ENCODE peak calls at places on chromosomes 4 and X, in six cellular contexts. A is cardiac muscle cell; D is neural progenitor cell; L is brain microvascular endothelial cell; I is dorsolateral prefrontal cortex; U is CD4-positive, alpha-beta T cell. B is an unnamed sample.

GRCh38 chrX:148658115-148658725 is 157.8 kb downstream of the AFF2 start:
- DNase-seq in A (peak; percentile 19), D (no peak), L (no peak), I (no peak), U (no peak), B (no peak)

GRCh38 chr4:147110473-147110872 is 164.8 kb upstream of the TTC29 start:
- DNase-seq in A (no peak), D (no peak), L (no peak), I (no peak), U (no peak), B (no peak)

GRCh38 chr4:75698162-75698962 is 25.2 kb upstream of the G3BP2 start:
- DNase-seq in A (no peak), D (no peak), L (no peak), I (no peak), U (no peak), B (no peak)

GRCh38 chr4:159946983-159947645 is 844.2 kb downstream of the RAPGEF2 start:
- DNase-seq in A (peak; percentile 68), D (peak; percentile 75), L (peak; percentile 50), I (no peak), U (no peak), B (no peak)

GRCh38 chr4:81032174-81032551 is 1.7 kb downstream of the BMP3 start:
- DNase-seq in A (no peak), D (peak; percentile 24), L (no peak), I (no peak), U (no peak), B (no peak)

GRCh38 chr4:82357640-82358039 is 16.2 kb downstream of the HNRNPD start:
- DNase-seq in A (no peak), D (no peak), L (no peak), I (no peak), U (no peak), B (no peak)

GRCh38 chr4:116101321-116101720 is 984.1 kb downstream of the TRAM1L1 start:
- DNase-seq in A (no peak), D (no peak), L (no peak), I (no peak), U (no peak), B (no peak)

GRCh38 chrX:46380148-46380752 is 165.0 kb downstream of the ZNF674 start:
- DNase-seq in A (no peak), D (no peak), L (no peak), I (no peak), U (no peak), B (no peak)

GRCh38 chr4:153249199-153250154 is 45.2 kb downstream of the TRIM2 start:
- DNase-seq in A (peak; percentile 80), D (peak; percentile 96), L (peak; percentile 47), I (peak; percentile 44), U (peak; percentile 84), B (no peak)

GRCh38 chr4:176273741-176274140 is 4.7 kb upstream of the ASB5 start:
- DNase-seq in A (no peak), D (no peak), L (no peak), I (no peak), U (no peak), B (no peak)

GRCh38 chrX:150899191-150899757 is 806 bp upstream of the CD99L2 start:
- DNase-seq in A (peak; percentile 19), D (peak; percentile 65), L (no peak), I (peak; percentile 37), U (peak; percentile 17), B (no peak)

GRCh38 chr4:183838987-183839712 is 66.0 kb upstream of the STOX2 start:
- DNase-seq in A (peak; percentile 47), D (peak; percentile 45), L (peak; percentile 5), I (no peak), U (no peak), B (no peak)

GRCh38 chr4:170090667-170091052 is 904 bp upstream of the AADAT start:
- DNase-seq in A (peak; percentile 16), D (no peak), L (no peak), I (no peak), U (no peak), B (no peak)

GRCh38 chr4:113975578-113975977 is 3.9 kb downstream of the ARSJ start:
- DNase-seq in A (no peak), D (no peak), L (no peak), I (no peak), U (no peak), B (no peak)

GRCh38 chr4:127781303-127782024 is 658 bp upstream of the HSPA4L start:
- DNase-seq in A (peak; percentile 70), D (no peak), L (no peak), I (no peak), U (no peak), B (no peak)

GRCh38 chrX:65644621-65645287 is 22.7 kb upstream of the MSN start:
- DNase-seq in A (peak; percentile 86), D (no peak), L (peak; percentile 61), I (peak; percentile 64), U (peak; percentile 8), B (peak; percentile 6)

GRCh38 chr4:111213520-111213919 is 590.6 kb upstream of the PITX2 start:
- DNase-seq in A (no peak), D (no peak), L (no peak), I (no peak), U (no peak), B (no peak)

GRCh38 chr4:23877758-23878229 is 12.1 kb downstream of the PPARGC1A start:
- DNase-seq in A (peak; percentile 54), D (no peak), L (peak; percentile 49), I (no peak), U (no peak), B (no peak)

GRCh38 chr4:3710451-3711182 is 55.6 kb upstream of the ADRA2C start:
- DNase-seq in A (peak; percentile 10), D (peak; percentile 63), L (no peak), I (no peak), U (no peak), B (no peak)

GRCh38 chr4:150140774-150141400 is 62.6 kb downstream of the DCLK2 start:
- DNase-seq in A (peak; percentile 67), D (no peak), L (peak; percentile 36), I (no peak), U (no peak), B (no peak)

GRCh38 chrX:129961180-129962083 is 21.0 kb upstream of the BCORL1 start:
- DNase-seq in A (no peak), D (peak; percentile 83), L (peak; percentile 10), I (no peak), U (peak; percentile 58), B (peak; percentile 20)

GRCh38 chr4:142660728-142661127 is 185.4 kb downstream of the INPP4B start:
- DNase-seq in A (no peak), D (no peak), L (no peak), I (no peak), U (no peak), B (no peak)

GRCh38 chrX:49309401-49309981 is 6.0 kb downstream of the GAGE10 start:
- DNase-seq in A (peak; percentile 44), D (peak; percentile 7), L (peak; percentile 6), I (no peak), U (peak; percentile 2), B (no peak)

GRCh38 chr4:80026080-80026479 is 46.9 kb downstream of the ANTXR2 start:
- DNase-seq in A (no peak), D (no peak), L (peak; percentile 15), I (no peak), U (no peak), B (no peak)

GRCh38 chr4:41418444-41418843 is 119.5 kb upstream of the LIMCH1 start:
- DNase-seq in A (peak; percentile 74), D (peak; percentile 18), L (no peak), I (peak; percentile 57), U (no peak), B (no peak)

GRCh38 chr4:124329134-124329533 is 383.4 kb downstream of the ANKRD50 start:
- DNase-seq in A (no peak), D (no peak), L (no peak), I (no peak), U (no peak), B (no peak)

GRCh38 chrX:97806238-97806637 is 922.5 kb downstream of the RPA4 start:
- DNase-seq in A (no peak), D (no peak), L (no peak), I (no peak), U (no peak), B (no peak)

GRCh38 chr4:76208005-76208765 is 5.4 kb downstream of the SCARB2 start:
- DNase-seq in A (peak; percentile 94), D (no peak), L (peak; percentile 92), I (peak; percentile 86), U (no peak), B (no peak)

GRCh38 chr4:148776944-148777343 is 334.7 kb upstream of the NR3C2 start:
- DNase-seq in A (no peak), D (no peak), L (peak; percentile 12), I (no peak), U (no peak), B (no peak)

GRCh38 chr4:123744664-123745290 is 348.2 kb downstream of the SPRY1 start:
- DNase-seq in A (peak; percentile 97), D (no peak), L (no peak), I (no peak), U (no peak), B (no peak)

GRCh38 chrX:119852410-119853353 is at the start of gene UPF3B:
- DNase-seq in A (peak; percentile 98), D (peak; percentile 98), L (peak; percentile 96), I (peak; percentile 94), U (peak; percentile 92), B (peak; percentile 71)

DNA sequence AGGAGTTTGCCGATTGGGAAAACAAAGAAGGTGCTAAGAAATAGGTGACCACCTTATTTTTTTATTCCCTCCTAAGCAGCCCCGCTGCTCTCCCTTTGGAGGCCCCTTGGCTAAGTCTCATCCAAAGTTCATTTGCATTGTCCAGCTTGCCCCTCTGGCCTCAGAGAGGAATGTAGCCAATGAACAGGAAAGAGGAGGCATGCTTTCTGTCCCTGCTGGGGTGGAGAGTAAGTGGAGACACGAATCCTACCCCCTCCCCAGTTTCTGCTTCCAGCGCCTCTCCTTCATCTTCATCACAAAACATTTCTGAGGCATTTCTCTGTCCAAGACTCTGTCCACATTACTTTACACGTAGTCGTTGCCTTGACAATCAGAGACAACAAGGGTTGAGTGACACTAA is 38.7 kb downstream of the NLGN3 start:
- DNase-seq in A (peak; percentile 9), D (peak; percentile 45), L (no peak), I (no peak), U (no peak), B (no peak)
- TF ChIP-seq CTCF in A (no peak), D (no peak), L (no peak), I (no peak), U (no peak), B (no peak)

DNA sequence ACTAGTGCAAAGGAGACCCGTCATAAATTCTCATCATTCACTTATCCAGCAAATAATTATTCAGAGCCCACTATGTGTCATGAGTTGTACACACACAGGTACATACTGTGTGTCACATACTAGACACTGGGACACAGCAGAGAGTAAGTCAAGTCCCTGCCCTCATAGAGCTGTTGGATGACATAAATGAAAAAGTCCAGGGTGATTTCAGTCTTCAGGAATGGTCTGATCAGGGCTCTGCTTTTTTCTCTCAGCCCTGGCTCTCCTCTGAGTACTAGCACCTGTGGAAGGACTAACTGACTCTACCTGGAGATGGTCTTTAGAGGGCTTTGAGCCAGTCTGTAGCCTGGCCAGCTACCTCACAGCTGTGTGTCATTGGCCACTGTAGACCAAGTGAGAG is 198.0 kb upstream of the LEF1 start:
- DNase-seq in A (no peak), D (no peak), L (no peak), I (no peak), U (no peak), B (no peak)
- H3K27ac ChIP-seq in A (no peak overlapping the region), D (no peak overlapping the region), L (no peak overlapping the region), I (no peak overlapping the region), U (no peak overlapping the region), B (no peak overlapping the region)

GRCh38 chr4:8238515-8239053 is 31.0 kb upstream of the HTRA3 start:
- DNase-seq in A (no peak), D (peak; percentile 81), L (no peak), I (no peak), U (no peak), B (no peak)
- TF ChIP-seq CTCF in A (peak; percentile 43), D (peak; percentile 67), L (peak; percentile 67), I (no peak), U (no peak), B (no peak)

GRCh38 chr4:89316931-89317366 is 9.3 kb upstream of the GPRIN3 start:
- DNase-seq in A (peak; percentile 66), D (no peak), L (peak; percentile 34), I (no peak), U (peak; percentile 27), B (no peak)
- H3K27ac ChIP-seq in A (no peak overlapping the region), D (no peak overlapping the region), L (no peak overlapping the region), I (no peak overlapping the region), U (peak overlapping the region; percentile 38), B (no peak overlapping the region)